ENCODE peak calls at places on chromosomes 6 and 20, in nine cellular contexts. One of them, this sample, is unnamed.

GRCh38 chr6:165552248-165552736 is 110.7 kb downstream of the PDE10A start:
- DNase-seq in CD8-positive, alpha-beta T cell: no peak
- DNase-seq in GM12878: no peak
- DNase-seq in fibroblast of mammary gland: no peak
- DNase-seq in heart right ventricle: no peak
- DNase-seq in A549: no peak
- DNase-seq in AG09309: no peak
- DNase-seq in kidney epithelial cell: no peak
- DNase-seq in transverse colon: no peak
- DNase-seq in this sample: peak; percentile 18

GRCh38 chr6:43742931-43743632 is 26.9 kb upstream of the VEGFA start:
- DNase-seq in transverse colon: no peak
- DNase-seq in A549: no peak
- DNase-seq in GM12878: no peak
- DNase-seq in fibroblast of mammary gland: no peak
- DNase-seq in CD8-positive, alpha-beta T cell: no peak
- DNase-seq in AG09309: no peak
- DNase-seq in kidney epithelial cell: no peak
- DNase-seq in heart right ventricle: no peak
- DNase-seq in this sample: no peak

GRCh38 chr6:158628542-158628941 is 16.0 kb downstream of the DYNLT1 start:
- DNase-seq in CD8-positive, alpha-beta T cell: no peak
- DNase-seq in transverse colon: no peak
- DNase-seq in fibroblast of mammary gland: no peak
- DNase-seq in A549: no peak
- DNase-seq in AG09309: no peak
- DNase-seq in GM12878: no peak
- DNase-seq in heart right ventricle: no peak
- DNase-seq in kidney epithelial cell: no peak
- DNase-seq in this sample: no peak

GRCh38 chr6:81890846-81891245 is 138.4 kb upstream of the TENT5A start:
- DNase-seq in heart right ventricle: no peak
- DNase-seq in fibroblast of mammary gland: peak; percentile 96
- DNase-seq in GM12878: no peak
- DNase-seq in kidney epithelial cell: peak; percentile 23
- DNase-seq in transverse colon: no peak
- DNase-seq in CD8-positive, alpha-beta T cell: no peak
- DNase-seq in AG09309: peak; percentile 89
- DNase-seq in A549: no peak
- DNase-seq in this sample: no peak

GRCh38 chr6:26124550-26125014 is 37.4 kb downstream of the HFE start:
- DNase-seq in kidney epithelial cell: no peak
- DNase-seq in GM12878: no peak
- DNase-seq in AG09309: no peak
- DNase-seq in A549: no peak
- DNase-seq in transverse colon: no peak
- DNase-seq in CD8-positive, alpha-beta T cell: no peak
- DNase-seq in fibroblast of mammary gland: no peak
- DNase-seq in heart right ventricle: no peak
- DNase-seq in this sample: no peak

GRCh38 chr6:56699066-56699654 is 56.5 kb upstream of the DST start:
- DNase-seq in GM12878: no peak
- DNase-seq in CD8-positive, alpha-beta T cell: no peak
- DNase-seq in A549: no peak
- DNase-seq in heart right ventricle: no peak
- DNase-seq in transverse colon: no peak
- DNase-seq in AG09309: no peak
- DNase-seq in fibroblast of mammary gland: peak; percentile 54
- DNase-seq in kidney epithelial cell: no peak
- DNase-seq in this sample: peak; percentile 44

GRCh38 chr6:89987140-89987539 is 92.9 kb downstream of the GJA10 start:
- DNase-seq in heart right ventricle: no peak
- DNase-seq in A549: no peak
- DNase-seq in CD8-positive, alpha-beta T cell: no peak
- DNase-seq in AG09309: no peak
- DNase-seq in kidney epithelial cell: no peak
- DNase-seq in GM12878: no peak
- DNase-seq in transverse colon: no peak
- DNase-seq in fibroblast of mammary gland: no peak
- DNase-seq in this sample: no peak

GRCh38 chr6:102381203-102381602 is 987.7 kb downstream of the GRIK2 start:
- DNase-seq in A549: no peak
- DNase-seq in fibroblast of mammary gland: no peak
- DNase-seq in AG09309: no peak
- DNase-seq in kidney epithelial cell: no peak
- DNase-seq in heart right ventricle: no peak
- DNase-seq in CD8-positive, alpha-beta T cell: no peak
- DNase-seq in transverse colon: no peak
- DNase-seq in GM12878: no peak
- DNase-seq in this sample: peak; percentile 12

GRCh38 chr20:49916146-49917002 is 1.0 kb upstream of the SPATA2 start:
- DNase-seq in transverse colon: peak; percentile 77
- DNase-seq in heart right ventricle: no peak
- DNase-seq in kidney epithelial cell: peak; percentile 45
- DNase-seq in CD8-positive, alpha-beta T cell: no peak
- DNase-seq in GM12878: no peak
- DNase-seq in fibroblast of mammary gland: peak; percentile 52
- DNase-seq in A549: peak; percentile 75
- DNase-seq in AG09309: no peak
- DNase-seq in this sample: peak; percentile 86

DNA sequence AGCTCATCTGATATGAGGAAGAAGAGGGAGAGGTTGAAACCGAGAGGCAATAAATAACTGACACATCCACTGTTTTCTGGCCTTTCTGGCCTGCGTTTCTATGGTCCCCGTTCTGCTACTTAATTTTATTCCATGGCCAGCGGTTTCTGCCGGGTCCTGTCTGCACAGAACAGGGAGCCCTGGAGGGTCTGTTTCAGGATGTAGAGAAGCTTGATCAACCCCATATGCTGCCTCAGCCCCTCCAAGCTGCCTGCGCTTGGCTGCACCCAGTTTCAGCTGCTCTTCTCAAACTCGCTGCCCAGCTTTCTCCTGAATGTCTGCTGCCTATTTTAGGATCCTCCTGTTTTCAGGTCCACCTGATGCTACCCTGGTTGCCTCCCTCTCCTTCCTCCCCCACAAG is 18.5 kb upstream of the PACSIN1 start:
- DNase-seq in heart right ventricle: no peak
- DNase-seq in GM12878: no peak
- DNase-seq in transverse colon: no peak
- DNase-seq in kidney epithelial cell: no peak
- DNase-seq in A549: no peak
- DNase-seq in AG09309: no peak
- DNase-seq in fibroblast of mammary gland: no peak
- DNase-seq in CD8-positive, alpha-beta T cell: no peak
- DNase-seq in this sample: no peak
- H3K4me3 ChIP-seq in heart right ventricle: no peak overlapping the region
- H3K4me3 ChIP-seq in GM12878: no peak overlapping the region
- H3K4me3 ChIP-seq in transverse colon: no peak overlapping the region
- H3K4me3 ChIP-seq in kidney epithelial cell: no peak overlapping the region
- H3K4me3 ChIP-seq in A549: no peak overlapping the region
- H3K4me3 ChIP-seq in AG09309: no peak overlapping the region
- H3K4me3 ChIP-seq in fibroblast of mammary gland: no peak overlapping the region
- H3K4me3 ChIP-seq in CD8-positive, alpha-beta T cell: no peak overlapping the region
- H3K4me3 ChIP-seq in this sample: no peak overlapping the region

GRCh38 chr6:16238057-16238657 is at the start of gene GMPR:
- DNase-seq in transverse colon: peak; percentile 82
- DNase-seq in fibroblast of mammary gland: no peak
- DNase-seq in A549: no peak
- DNase-seq in AG09309: no peak
- DNase-seq in kidney epithelial cell: no peak
- DNase-seq in heart right ventricle: peak; percentile 86
- DNase-seq in GM12878: no peak
- DNase-seq in CD8-positive, alpha-beta T cell: peak; percentile 35
- DNase-seq in this sample: peak; percentile 31

GRCh38 chr6:16240618-16241320 is 2.4 kb downstream of the GMPR start:
- DNase-seq in CD8-positive, alpha-beta T cell: no peak
- DNase-seq in GM12878: no peak
- DNase-seq in fibroblast of mammary gland: no peak
- DNase-seq in transverse colon: no peak
- DNase-seq in kidney epithelial cell: no peak
- DNase-seq in heart right ventricle: no peak
- DNase-seq in A549: no peak
- DNase-seq in AG09309: no peak
- DNase-seq in this sample: no peak

GRCh38 chr6:16238658-16239089 is 287 bp downstream of the GMPR start:
- DNase-seq in CD8-positive, alpha-beta T cell: no peak
- DNase-seq in A549: no peak
- DNase-seq in AG09309: no peak
- DNase-seq in fibroblast of mammary gland: no peak
- DNase-seq in heart right ventricle: no peak
- DNase-seq in kidney epithelial cell: no peak
- DNase-seq in transverse colon: no peak
- DNase-seq in GM12878: no peak
- DNase-seq in this sample: no peak

GRCh38 chr6:16239798-16240123 is 1.4 kb downstream of the GMPR start:
- DNase-seq in fibroblast of mammary gland: peak; percentile 35
- DNase-seq in GM12878: no peak
- DNase-seq in heart right ventricle: no peak
- DNase-seq in CD8-positive, alpha-beta T cell: no peak
- DNase-seq in kidney epithelial cell: no peak
- DNase-seq in AG09309: no peak
- DNase-seq in transverse colon: no peak
- DNase-seq in A549: no peak
- DNase-seq in this sample: peak; percentile 18

DNA sequence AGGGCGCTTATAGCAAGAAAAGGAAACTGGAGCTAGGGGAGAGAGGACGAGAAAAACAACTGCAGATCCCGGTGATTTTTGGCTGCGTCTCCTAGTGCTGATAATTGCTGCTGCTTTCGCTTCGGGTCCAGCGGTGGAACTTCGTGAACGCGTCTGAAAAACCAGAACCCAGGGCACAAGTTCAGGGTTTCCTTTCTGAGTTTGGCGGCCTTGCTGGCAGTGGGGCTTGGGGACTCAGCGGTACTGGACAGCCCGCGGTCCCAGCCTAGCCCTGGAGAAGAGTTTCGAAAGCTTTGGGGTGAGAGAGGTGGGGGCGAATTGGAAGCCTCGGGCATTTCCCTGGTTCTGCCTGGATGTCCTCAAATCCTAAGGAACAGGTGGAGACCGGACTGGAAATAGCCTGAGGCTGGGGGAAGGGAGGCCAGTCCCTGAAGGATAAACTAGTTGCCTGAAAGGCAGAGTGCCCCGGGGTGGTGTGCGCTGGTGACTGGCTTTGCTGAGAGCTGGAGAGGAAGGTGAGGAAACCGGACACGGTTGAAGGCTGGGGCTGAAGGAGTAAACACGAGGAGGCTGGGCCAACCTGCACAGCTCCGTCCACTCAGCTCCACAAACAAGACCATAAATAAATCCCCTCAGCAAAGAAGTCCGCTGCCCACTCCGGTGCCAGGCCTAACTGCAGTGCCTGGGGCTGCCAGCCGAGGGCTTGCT is 857 bp downstream of the GMPR start:
- DNase-seq in AG09309: no peak
- DNase-seq in transverse colon: peak; percentile 70
- DNase-seq in kidney epithelial cell: peak; percentile 28
- DNase-seq in A549: no peak
- DNase-seq in heart right ventricle: peak; percentile 75
- DNase-seq in CD8-positive, alpha-beta T cell: no peak
- DNase-seq in fibroblast of mammary gland: no peak
- DNase-seq in GM12878: no peak
- DNase-seq in this sample: peak; percentile 15
- TF ChIP-seq CTCF in AG09309: peak; percentile 42
- TF ChIP-seq CTCF in transverse colon: peak; percentile 49
- TF ChIP-seq CTCF in kidney epithelial cell: peak; percentile 61
- TF ChIP-seq CTCF in A549: no peak
- TF ChIP-seq CTCF in heart right ventricle: peak; percentile 45
- TF ChIP-seq CTCF in CD8-positive, alpha-beta T cell: no peak
- TF ChIP-seq CTCF in fibroblast of mammary gland: no peak
- TF ChIP-seq CTCF in GM12878: no peak
- TF ChIP-seq CTCF in this sample: no peak

GRCh38 chr6:10531513-10531912 is 10.4 kb downstream of the GCNT2 start:
- DNase-seq in A549: no peak
- DNase-seq in heart right ventricle: no peak
- DNase-seq in transverse colon: no peak
- DNase-seq in AG09309: no peak
- DNase-seq in CD8-positive, alpha-beta T cell: no peak
- DNase-seq in GM12878: no peak
- DNase-seq in kidney epithelial cell: no peak
- DNase-seq in fibroblast of mammary gland: no peak
- DNase-seq in this sample: no peak

GRCh38 chr6:10535198-10535597 is 14.0 kb downstream of the GCNT2 start:
- DNase-seq in transverse colon: no peak
- DNase-seq in AG09309: no peak
- DNase-seq in fibroblast of mammary gland: no peak
- DNase-seq in heart right ventricle: no peak
- DNase-seq in A549: no peak
- DNase-seq in kidney epithelial cell: no peak
- DNase-seq in CD8-positive, alpha-beta T cell: no peak
- DNase-seq in GM12878: no peak
- DNase-seq in this sample: no peak

GRCh38 chr6:10531942-10532341 is 10.8 kb downstream of the GCNT2 start:
- DNase-seq in heart right ventricle: no peak
- DNase-seq in GM12878: no peak
- DNase-seq in AG09309: no peak
- DNase-seq in kidney epithelial cell: no peak
- DNase-seq in transverse colon: no peak
- DNase-seq in CD8-positive, alpha-beta T cell: no peak
- DNase-seq in A549: no peak
- DNase-seq in fibroblast of mammary gland: no peak
- DNase-seq in this sample: no peak

GRCh38 chr6:10534418-10534760 is 13.2 kb downstream of the GCNT2 start:
- DNase-seq in heart right ventricle: no peak
- DNase-seq in AG09309: no peak
- DNase-seq in kidney epithelial cell: no peak
- DNase-seq in A549: no peak
- DNase-seq in GM12878: no peak
- DNase-seq in CD8-positive, alpha-beta T cell: no peak
- DNase-seq in fibroblast of mammary gland: no peak
- DNase-seq in transverse colon: no peak
- DNase-seq in this sample: no peak

DNA sequence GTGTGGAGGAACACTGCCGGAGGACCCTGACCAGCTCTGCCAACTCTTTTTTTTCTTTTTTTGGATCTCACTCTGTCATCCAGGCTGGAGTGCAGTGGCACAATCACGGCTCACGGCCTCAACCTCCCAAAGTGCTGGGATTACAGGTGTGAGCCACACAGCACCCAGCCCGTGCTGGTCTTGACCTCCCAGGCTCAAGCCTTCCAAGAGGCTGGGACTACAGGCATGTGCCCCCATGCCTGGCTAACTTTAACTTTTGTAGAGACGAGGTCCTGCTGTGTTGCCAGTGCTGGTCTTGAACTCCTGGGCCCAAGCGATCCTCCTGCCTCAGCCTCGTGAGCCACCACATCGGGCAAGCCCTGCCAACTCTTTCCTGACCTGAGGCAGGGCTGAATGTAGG is 11.2 kb downstream of the GCNT2 start:
- DNase-seq in kidney epithelial cell: no peak
- DNase-seq in A549: no peak
- DNase-seq in AG09309: no peak
- DNase-seq in heart right ventricle: no peak
- DNase-seq in fibroblast of mammary gland: no peak
- DNase-seq in transverse colon: no peak
- DNase-seq in GM12878: no peak
- DNase-seq in CD8-positive, alpha-beta T cell: no peak
- DNase-seq in this sample: no peak
- H3K4me3 ChIP-seq in kidney epithelial cell: no peak overlapping the region
- H3K4me3 ChIP-seq in A549: no peak overlapping the region
- H3K4me3 ChIP-seq in AG09309: no peak overlapping the region
- H3K4me3 ChIP-seq in heart right ventricle: no peak overlapping the region
- H3K4me3 ChIP-seq in fibroblast of mammary gland: no peak overlapping the region
- H3K4me3 ChIP-seq in transverse colon: no peak overlapping the region
- H3K4me3 ChIP-seq in GM12878: peak overlapping the region; percentile 82
- H3K4me3 ChIP-seq in CD8-positive, alpha-beta T cell: no peak overlapping the region
- H3K4me3 ChIP-seq in this sample: no peak overlapping the region

GRCh38 chr20:61724376-61724775 is 341.3 kb downstream of the TAF4 start:
- DNase-seq in CD8-positive, alpha-beta T cell: no peak
- DNase-seq in A549: peak; percentile 18
- DNase-seq in kidney epithelial cell: no peak
- DNase-seq in fibroblast of mammary gland: no peak
- DNase-seq in AG09309: no peak
- DNase-seq in heart right ventricle: no peak
- DNase-seq in transverse colon: no peak
- DNase-seq in GM12878: no peak
- DNase-seq in this sample: no peak
- TF ChIP-seq CTCF in CD8-positive, alpha-beta T cell: no peak
- TF ChIP-seq CTCF in A549: peak; percentile 25
- TF ChIP-seq CTCF in kidney epithelial cell: peak; percentile 43
- TF ChIP-seq CTCF in fibroblast of mammary gland: peak; percentile 25
- TF ChIP-seq CTCF in AG09309: peak; percentile 35
- TF ChIP-seq CTCF in heart right ventricle: no peak
- TF ChIP-seq CTCF in transverse colon: no peak
- TF ChIP-seq CTCF in GM12878: no peak
- TF ChIP-seq CTCF in this sample: no peak